ENCODE peak calls at places on chromosomes 2 and 18, in six cellular contexts. B is stimulated activated CD4-positive, alpha-beta T cell treated with anti-CD3 and anti-CD28 coated beads, Interleukin-12 subunit alpha, Interleukin-12 subunit beta, amount 100 ng/mL, for 4 hours; Q is Karpas-422; X is activated CD8-positive, alpha-beta T cell treated with anti-CD3 and anti-CD28 coated beads for 36 hours; S is activated T-cell treated with anti-CD3 and anti-CD28 coated beads, Interleukin-2, amount 50 U/mL, for 1 hour; H is fibroblast of lung. I is an unnamed sample.

GRCh38 chr2:160538559-160539355 is 45.1 kb upstream of the RBMS1 start:
- DNase-seq in B (no peak), Q (no peak), X (no peak), S (no peak), H (no peak), I (no peak)

GRCh38 chr2:131146255-131146654 is 41.1 kb downstream of the PLEKHB2 start:
- DNase-seq in B (no peak), Q (no peak), X (no peak), S (no peak), H (no peak), I (no peak)

GRCh38 chr2:159445307-159445706 is 158.8 kb upstream of the WDSUB1 start:
- DNase-seq in B (no peak), Q (no peak), X (peak), S (no peak), H (no peak), I (no peak)

GRCh38 chr2:65397122-65397521 is 35.3 kb downstream of the SPRED2 start:
- DNase-seq in B (no peak), Q (no peak), X (peak), S (no peak), H (peak), I (no peak)

GRCh38 chr2:158650646-158651357 is 144.3 kb upstream of the DAPL1 start:
- DNase-seq in B (no peak), Q (no peak), X (no peak), S (no peak), H (no peak), I (no peak)

GRCh38 chr2:229408982-229409381 is 137.9 kb upstream of the PID1 start:
- DNase-seq in B (no peak), Q (no peak), X (no peak), S (no peak), H (no peak), I (no peak)

GRCh38 chr2:53787255-53787910 is 539 bp downstream of the ERLEC1 start:
- DNase-seq in B (peak), Q (peak), X (peak), S (no peak), H (no peak), I (no peak)

GRCh38 chr2:70088508-70089219 is 1.4 kb downstream of the PCBP1 start:
- DNase-seq in B (no peak), Q (peak), X (no peak), S (peak), H (no peak), I (no peak)

GRCh38 chr2:14524041-14524802 is 108.3 kb upstream of the LRATD1 start:
- DNase-seq in B (no peak), Q (no peak), X (no peak), S (no peak), H (peak), I (peak)

GRCh38 chr2:19021100-19021476 is 337.3 kb downstream of the OSR1 start:
- DNase-seq in B (no peak), Q (no peak), X (no peak), S (no peak), H (peak), I (peak)

GRCh38 chr18:75200071-75200470 is 8.9 kb downstream of the PTGR3 start:
- DNase-seq in B (no peak), Q (no peak), X (no peak), S (no peak), H (no peak), I (no peak)

GRCh38 chr2:26190369-26190768 is 17.5 kb downstream of the GAREM2 start:
- DNase-seq in B (no peak), Q (no peak), X (no peak), S (no peak), H (no peak), I (no peak)

GRCh38 chr18:62187543-62188378 is 706 bp downstream of the RELCH start:
- DNase-seq in B (peak), Q (peak), X (peak), S (peak), H (peak), I (no peak)

GRCh38 chr2:74815955-74816354 is 18.0 kb upstream of the HK2 start:
- DNase-seq in B (no peak), Q (no peak), X (no peak), S (no peak), H (no peak), I (no peak)

GRCh38 chr2:43228782-43229659 is 2.6 kb upstream of the ZFP36L2 start:
- DNase-seq in B (no peak), Q (no peak), X (peak), S (no peak), H (no peak), I (no peak)

GRCh38 chr2:215454519-215454918 is 18.7 kb upstream of the FN1 start:
- DNase-seq in B (no peak), Q (peak), X (no peak), S (no peak), H (peak), I (no peak)

GRCh38 chr2:9753665-9754531 is 89.4 kb upstream of the TAF1B start:
- DNase-seq in B (peak), Q (no peak), X (peak), S (peak), H (no peak), I (no peak)

GRCh38 chr2:171180229-171180937 is 19.7 kb upstream of the TLK1 start:
- DNase-seq in B (no peak), Q (no peak), X (no peak), S (no peak), H (no peak), I (no peak)

GRCh38 chr18:65791753-65792152 is 40.9 kb downstream of the CDH7 start:
- DNase-seq in B (no peak), Q (no peak), X (no peak), S (no peak), H (no peak), I (no peak)

GRCh38 chr2:127661072-127661618 is 14.2 kb downstream of the LIMS2 start:
- DNase-seq in B (no peak), Q (no peak), X (no peak), S (no peak), H (no peak), I (no peak)

GRCh38 chr2:237859533-237860272 is at the start of gene RAMP1:
- DNase-seq in B (no peak), Q (no peak), X (peak), S (no peak), H (no peak), I (no peak)

GRCh38 chr2:46241344-46241743 is 55.9 kb upstream of the EPAS1 start:
- DNase-seq in B (no peak), Q (no peak), X (no peak), S (no peak), H (peak), I (no peak)

GRCh38 chr2:26970244-26970927 is at the start of gene MAPRE3:
- DNase-seq in B (peak), Q (peak), X (peak), S (peak), H (peak), I (peak)

GRCh38 chr2:240999001-240999791 is 778 bp downstream of the SNED1 start:
- DNase-seq in B (no peak), Q (no peak), X (no peak), S (peak), H (no peak), I (no peak)

GRCh38 chr2:113223813-113224212 is 50.0 kb downstream of the PSD4 start:
- DNase-seq in B (no peak), Q (no peak), X (no peak), S (no peak), H (no peak), I (no peak)

GRCh38 chr2:76849086-76849485 is 673.1 kb downstream of the LRRTM4 start:
- DNase-seq in B (no peak), Q (no peak), X (no peak), S (no peak), H (no peak), I (no peak)

GRCh38 chr2:149806651-149807050 is 219.1 kb upstream of the MMADHC start:
- DNase-seq in B (no peak), Q (no peak), X (no peak), S (no peak), H (no peak), I (no peak)

GRCh38 chr2:240831594-240832204 is 11.7 kb upstream of the KIF1A start:
- DNase-seq in B (no peak), Q (no peak), X (no peak), S (no peak), H (no peak), I (no peak)

GRCh38 chr18:13540783-13541182 is 185.6 kb downstream of the FAM210A start:
- DNase-seq in B (peak), Q (no peak), X (peak), S (peak), H (no peak), I (no peak)

GRCh38 chr2:230128943-230129342 is 60.2 kb upstream of the SLC16A14 start:
- DNase-seq in B (no peak), Q (peak), X (no peak), S (no peak), H (peak), I (no peak)

GRCh38 chr2:230627806-230628724 is 84.6 kb upstream of the CAB39 start:
- DNase-seq in B (no peak), Q (no peak), X (no peak), S (no peak), H (peak), I (no peak)

I was measured in HS-5.